ENCODE peak calls at places on chromosomes 3 and 15, in ten cellular contexts. J is esophagus squamous epithelium, U is MM.1S, N is progenitor cell of endocrine pancreas, O is glutamatergic neuron, W is foreskin fibroblast, H is cardiac fibroblast, I is thoracic aorta, X is hepatocyte, S is coronary artery. B is an unnamed sample.

GRCh38 chr3:98612587-98612986 is 19.2 kb upstream of the CPOX start:
- DNase-seq in J (no peak), U (peak; percentile 90), N (no peak), O (no peak), W (no peak), H (peak; percentile 10), I (no peak), X (peak; percentile 20), S (no peak), B (no peak)

GRCh38 chr3:17032407-17033034 is 147.8 kb downstream of the PLCL2 start:
- DNase-seq in J (no peak), U (no peak), N (no peak), O (no peak), W (peak; percentile 65), H (peak; percentile 69), I (no peak), X (peak; percentile 62), S (no peak), B (no peak)

GRCh38 chr15:68966996-68967395 is 36.7 kb downstream of the SPESP1 start:
- DNase-seq in J (no peak), U (no peak), N (no peak), O (no peak), W (no peak), H (no peak), I (no peak), X (no peak), S (no peak), B (no peak)

GRCh38 chr3:131349946-131350347 is 31.6 kb upstream of the NUDT16 start:
- DNase-seq in J (no peak), U (no peak), N (no peak), O (no peak), W (peak; percentile 97), H (peak; percentile 66), I (no peak), X (peak; percentile 23), S (no peak), B (no peak)

GRCh38 chr3:53081318-53081717 is 35.4 kb upstream of the SFMBT1 start:
- DNase-seq in J (no peak), U (no peak), N (no peak), O (no peak), W (no peak), H (no peak), I (no peak), X (no peak), S (peak; percentile 45), B (no peak)

GRCh38 chr3:166195808-166196207 is 358.6 kb upstream of the BCHE start:
- DNase-seq in J (no peak), U (no peak), N (no peak), O (no peak), W (no peak), H (no peak), I (no peak), X (no peak), S (no peak), B (no peak)

GRCh38 chr3:127373701-127374625 is 86.1 kb upstream of the PRR20G start:
- DNase-seq in J (no peak), U (no peak), N (no peak), O (no peak), W (peak; percentile 8), H (no peak), I (no peak), X (no peak), S (no peak), B (peak; percentile 67)

GRCh38 chr15:89430530-89431341 is 65.6 kb downstream of the RHCG start:
- DNase-seq in J (no peak), U (peak; percentile 85), N (peak; percentile 94), O (peak; percentile 95), W (peak; percentile 84), H (peak; percentile 72), I (peak; percentile 45), X (peak; percentile 85), S (peak; percentile 80), B (peak; percentile 93)

GRCh38 chr3:188664795-188665194 is 507.0 kb upstream of the TPRG1 start:
- DNase-seq in J (no peak), U (no peak), N (no peak), O (no peak), W (no peak), H (no peak), I (no peak), X (no peak), S (no peak), B (peak; percentile 19)

GRCh38 chr3:12175844-12176453 is 17.2 kb upstream of the TIMP4 start:
- DNase-seq in J (no peak), U (peak; percentile 27), N (peak; percentile 55), O (peak; percentile 74), W (peak; percentile 79), H (peak; percentile 79), I (no peak), X (peak; percentile 73), S (no peak), B (peak; percentile 61)

GRCh38 chr3:15676259-15676658 is 74.7 kb downstream of the BTD start:
- DNase-seq in J (no peak), U (no peak), N (no peak), O (no peak), W (no peak), H (no peak), I (no peak), X (no peak), S (no peak), B (no peak)

GRCh38 chr3:172449468-172450149 is 1.4 kb upstream of the GHSR start:
- DNase-seq in J (no peak), U (no peak), N (peak; percentile 52), O (peak; percentile 34), W (peak; percentile 58), H (peak; percentile 39), I (no peak), X (peak; percentile 64), S (no peak), B (peak; percentile 23)

GRCh38 chr15:49313650-49314049 is 109.4 kb upstream of the FGF7 start:
- DNase-seq in J (no peak), U (no peak), N (no peak), O (no peak), W (peak; percentile 91), H (peak; percentile 70), I (no peak), X (no peak), S (no peak), B (no peak)

GRCh38 chr3:177574232-177574856 is 377.1 kb upstream of the TBL1XR1 start:
- DNase-seq in J (no peak), U (no peak), N (peak; percentile 15), O (peak; percentile 34), W (peak; percentile 79), H (peak; percentile 96), I (no peak), X (peak; percentile 86), S (no peak), B (no peak)

GRCh38 chr3:68705695-68706429 is 226.5 kb downstream of the TAFA4 start:
- DNase-seq in J (no peak), U (no peak), N (no peak), O (no peak), W (no peak), H (no peak), I (peak; percentile 11), X (peak; percentile 41), S (no peak), B (no peak)

GRCh38 chr3:149576071-149576564 is 81.7 kb downstream of the WWTR1 start:
- DNase-seq in J (no peak), U (no peak), N (no peak), O (no peak), W (peak; percentile 97), H (peak; percentile 98), I (peak; percentile 61), X (peak; percentile 59), S (no peak), B (no peak)

GRCh38 chr15:94327356-94327936 is 96.1 kb downstream of the MCTP2 start:
- DNase-seq in J (no peak), U (peak; percentile 32), N (no peak), O (no peak), W (peak; percentile 57), H (peak; percentile 47), I (no peak), X (peak; percentile 56), S (no peak), B (peak; percentile 43)
- TF ChIP-seq CTCF in J (no peak), U (peak; percentile 79), N (peak; percentile 72), O (peak; percentile 76), W (peak; percentile 70), H (peak; percentile 66), I (peak; percentile 52), X (peak; percentile 79), S (peak; percentile 32), B (peak; percentile 32)

DNA sequence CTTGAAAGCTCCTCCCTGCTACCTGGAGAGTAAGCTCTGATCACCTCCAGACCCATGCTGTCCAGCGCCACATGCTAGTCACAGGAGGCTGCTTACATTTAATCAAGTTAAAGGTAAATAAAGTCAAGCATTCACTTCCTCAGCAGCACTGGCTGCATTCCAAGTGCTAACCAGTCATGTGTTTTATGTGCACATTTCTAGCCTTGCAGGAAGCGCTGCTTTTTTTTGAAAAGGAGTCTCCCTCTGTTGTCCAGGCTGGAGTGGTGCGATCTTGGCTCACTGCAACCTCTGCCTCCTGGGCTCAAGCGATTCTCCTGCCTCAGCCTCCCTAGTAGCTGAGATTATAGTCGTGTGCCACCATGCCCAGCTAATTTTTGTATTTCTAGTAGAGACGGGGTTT is 279.2 kb downstream of the GABRG3 start:
- DNase-seq in J (no peak), U (no peak), N (no peak), O (no peak), W (no peak), H (no peak), I (no peak), X (no peak), S (no peak), B (no peak)
- TF ChIP-seq CTCF in J (no peak), U (no peak), N (no peak), O (no peak), W (no peak), H (no peak), I (no peak), X (no peak), S (no peak), B (no peak)

DNA sequence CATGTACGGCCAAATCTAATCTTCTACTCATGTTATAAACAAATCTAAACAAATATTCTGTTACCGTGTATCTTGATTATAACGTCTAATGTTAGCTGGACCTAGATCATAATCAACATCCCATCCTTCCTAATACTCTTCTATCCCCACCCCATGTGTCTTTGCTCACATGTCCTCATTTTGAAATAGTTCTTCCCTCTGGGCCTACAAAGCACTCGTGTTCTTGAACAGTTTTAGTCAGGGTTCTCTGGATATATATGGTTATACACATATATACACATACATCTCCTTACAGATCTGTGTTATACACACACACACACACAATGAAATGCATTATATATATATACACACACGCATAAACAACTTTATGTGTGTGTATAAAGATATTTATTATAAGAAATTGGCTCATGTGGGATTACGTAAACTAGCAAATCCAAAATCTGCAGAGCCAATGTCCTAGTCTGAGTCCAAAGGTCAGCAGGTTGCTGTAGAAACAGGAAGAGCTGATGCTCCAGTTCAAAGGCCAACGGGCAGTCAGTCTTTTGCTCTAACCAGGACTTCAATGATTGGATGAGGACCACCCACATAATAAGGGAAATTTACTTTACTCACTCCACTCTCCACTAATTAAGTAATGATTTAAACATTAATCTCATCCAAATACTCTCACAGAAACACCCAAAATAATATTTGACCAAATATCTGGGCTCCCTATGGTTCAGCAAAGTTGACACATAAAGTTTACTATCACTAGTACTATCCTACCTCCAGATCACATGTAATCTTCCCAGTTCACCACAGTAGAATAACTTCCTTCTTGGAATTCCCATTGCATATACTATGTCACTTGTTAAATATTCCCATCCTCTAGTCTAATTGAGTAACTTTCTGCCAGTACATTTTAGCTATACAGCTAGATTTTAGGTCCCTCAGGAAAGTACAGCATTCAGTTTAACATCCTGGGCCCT is 450.0 kb downstream of the ROBO1 start:
- DNase-seq in J (no peak), U (no peak), N (no peak), O (no peak), W (no peak), H (no peak), I (no peak), X (no peak), S (no peak), B (no peak)
- TF ChIP-seq CTCF in J (no peak), U (no peak), N (no peak), O (no peak), W (no peak), H (no peak), I (no peak), X (no peak), S (no peak), B (no peak)

GRCh38 chr15:45714501-45715488 is 80.0 kb downstream of the SQOR start:
- DNase-seq in J (no peak), U (peak; percentile 69), N (peak; percentile 43), O (peak; percentile 83), W (peak; percentile 91), H (peak; percentile 82), I (no peak), X (peak; percentile 87), S (no peak), B (no peak)
- TF ChIP-seq CTCF in J (peak; percentile 59), U (peak; percentile 93), N (peak; percentile 92), O (peak; percentile 95), W (peak; percentile 84), H (peak; percentile 80), I (peak; percentile 86), X (peak; percentile 94), S (peak; percentile 81), B (peak; percentile 60)

B was measured in GM13976.